ENCODE peak calls at places on chromosomes 7 and 10, in six cellular contexts. One of them, this sample, is unnamed.
A peak's percentile ranks its signal among the peaks of the same experiment; 100 is the strongest.

GRCh38 chr10:136465-136762 is 1.2 kb downstream of the ZMYND11 start:
- DNase-seq in adipocyte: no peak
- DNase-seq in PC-9: no peak
- DNase-seq in colonic mucosa: no peak
- DNase-seq in cardiac muscle cell: no peak
- DNase-seq in GM19239: no peak
- DNase-seq in this sample: no peak

GRCh38 chr10:72274213-72274729 is 547 bp downstream of the DDIT4 start:
- DNase-seq in adipocyte: no peak
- DNase-seq in PC-9: no peak
- DNase-seq in colonic mucosa: no peak
- DNase-seq in cardiac muscle cell: no peak
- DNase-seq in GM19239: no peak
- DNase-seq in this sample: peak; percentile 12

GRCh38 chr10:21068025-21068656 is 171.0 kb upstream of the NEBL start:
- DNase-seq in adipocyte: no peak
- DNase-seq in PC-9: no peak
- DNase-seq in colonic mucosa: no peak
- DNase-seq in cardiac muscle cell: no peak
- DNase-seq in GM19239: no peak
- DNase-seq in this sample: peak; percentile 59

GRCh38 chr7:151046603-151047573 is 1.4 kb upstream of the ASIC3 start:
- DNase-seq in adipocyte: peak; percentile 82
- DNase-seq in PC-9: peak; percentile 78
- DNase-seq in colonic mucosa: peak; percentile 31
- DNase-seq in cardiac muscle cell: peak; percentile 71
- DNase-seq in GM19239: no peak
- DNase-seq in this sample: no peak

GRCh38 chr7:128399991-128400390 is 9.8 kb downstream of the IMPDH1 start:
- DNase-seq in adipocyte: no peak
- DNase-seq in PC-9: no peak
- DNase-seq in colonic mucosa: no peak
- DNase-seq in cardiac muscle cell: no peak
- DNase-seq in GM19239: no peak
- DNase-seq in this sample: no peak

GRCh38 chr7:52712938-52713337 is 322.5 kb upstream of the POM121L12 start:
- DNase-seq in adipocyte: no peak
- DNase-seq in PC-9: no peak
- DNase-seq in colonic mucosa: no peak
- DNase-seq in cardiac muscle cell: no peak
- DNase-seq in GM19239: no peak
- DNase-seq in this sample: no peak

GRCh38 chr10:116522803-116523381 is 22.8 kb upstream of the PNLIP start:
- DNase-seq in adipocyte: no peak
- DNase-seq in PC-9: no peak
- DNase-seq in colonic mucosa: no peak
- DNase-seq in cardiac muscle cell: no peak
- DNase-seq in GM19239: no peak
- DNase-seq in this sample: no peak

GRCh38 chr7:67371429-67372305 is 375.0 kb downstream of the TYW1 start:
- DNase-seq in adipocyte: peak; percentile 89
- DNase-seq in PC-9: peak; percentile 41
- DNase-seq in colonic mucosa: peak; percentile 56
- DNase-seq in cardiac muscle cell: peak; percentile 81
- DNase-seq in GM19239: peak; percentile 89
- DNase-seq in this sample: peak; percentile 83

GRCh38 chr10:17335065-17335464 is 107.0 kb downstream of the VIM start:
- DNase-seq in adipocyte: peak; percentile 62
- DNase-seq in PC-9: no peak
- DNase-seq in colonic mucosa: no peak
- DNase-seq in cardiac muscle cell: peak; percentile 49
- DNase-seq in GM19239: no peak
- DNase-seq in this sample: no peak

GRCh38 chr7:2720024-2720423 is 32.0 kb downstream of the AMZ1 start:
- DNase-seq in adipocyte: no peak
- DNase-seq in PC-9: no peak
- DNase-seq in colonic mucosa: no peak
- DNase-seq in cardiac muscle cell: no peak
- DNase-seq in GM19239: no peak
- DNase-seq in this sample: no peak

This sample was measured in SK-N-DZ.